ENCODE peak calls at places on chromosomes 3 and 15, in ten cellular contexts. One of them, this sample, is unnamed.

GRCh38 chr3:52784021-52784621 is 6.7 kb downstream of the ITIH1 start:
- DNase-seq in activated CD4-positive, CD25-positive, alpha-beta regulatory T cell treated with anti-CD3 and anti-CD28 coated beads, Interleukin-2, amount 50 U/mL, for 16 hours: no peak
- DNase-seq in Kasumi-1: no peak
- DNase-seq in HS-5: no peak
- DNase-seq in NCI-H1930: no peak
- DNase-seq in tibial artery: no peak
- DNase-seq in lower leg skin: peak
- DNase-seq in GM10248: no peak
- DNase-seq in NCI-H1105 treated with DMSO at 0.1 percent for 48 hours: no peak
- DNase-seq in germinal center: no peak
- DNase-seq in this sample: no peak

GRCh38 chr3:107236661-107237375 is 140.4 kb upstream of the CCDC54 start:
- DNase-seq in NCI-H1930: no peak
- DNase-seq in lower leg skin: no peak
- DNase-seq in activated CD4-positive, CD25-positive, alpha-beta regulatory T cell treated with anti-CD3 and anti-CD28 coated beads, Interleukin-2, amount 50 U/mL, for 16 hours: no peak
- DNase-seq in NCI-H1105 treated with DMSO at 0.1 percent for 48 hours: no peak
- DNase-seq in GM10248: no peak
- DNase-seq in Kasumi-1: no peak
- DNase-seq in germinal center: no peak
- DNase-seq in tibial artery: no peak
- DNase-seq in HS-5: no peak
- DNase-seq in this sample: no peak

GRCh38 chr15:67025719-67026118 is 39.7 kb upstream of the SMAD3 start:
- DNase-seq in lower leg skin: no peak
- DNase-seq in germinal center: no peak
- DNase-seq in NCI-H1105 treated with DMSO at 0.1 percent for 48 hours: peak
- DNase-seq in GM10248: no peak
- DNase-seq in Kasumi-1: peak
- DNase-seq in NCI-H1930: no peak
- DNase-seq in tibial artery: peak
- DNase-seq in activated CD4-positive, CD25-positive, alpha-beta regulatory T cell treated with anti-CD3 and anti-CD28 coated beads, Interleukin-2, amount 50 U/mL, for 16 hours: no peak
- DNase-seq in HS-5: peak
- DNase-seq in this sample: no peak

GRCh38 chr3:31610700-31611275 is 78.1 kb downstream of the STT3B start:
- DNase-seq in lower leg skin: no peak
- DNase-seq in tibial artery: no peak
- DNase-seq in NCI-H1930: no peak
- DNase-seq in HS-5: no peak
- DNase-seq in NCI-H1105 treated with DMSO at 0.1 percent for 48 hours: no peak
- DNase-seq in GM10248: no peak
- DNase-seq in activated CD4-positive, CD25-positive, alpha-beta regulatory T cell treated with anti-CD3 and anti-CD28 coated beads, Interleukin-2, amount 50 U/mL, for 16 hours: no peak
- DNase-seq in Kasumi-1: peak
- DNase-seq in germinal center: peak
- DNase-seq in this sample: no peak

GRCh38 chr3:2635511-2635910 is 474.7 kb downstream of the IL5RA start:
- DNase-seq in Kasumi-1: no peak
- DNase-seq in NCI-H1105 treated with DMSO at 0.1 percent for 48 hours: no peak
- DNase-seq in HS-5: no peak
- DNase-seq in tibial artery: no peak
- DNase-seq in activated CD4-positive, CD25-positive, alpha-beta regulatory T cell treated with anti-CD3 and anti-CD28 coated beads, Interleukin-2, amount 50 U/mL, for 16 hours: no peak
- DNase-seq in GM10248: no peak
- DNase-seq in NCI-H1930: no peak
- DNase-seq in lower leg skin: no peak
- DNase-seq in germinal center: no peak
- DNase-seq in this sample: no peak

GRCh38 chr3:62718515-62719320 is 156.5 kb downstream of the CADPS start:
- DNase-seq in lower leg skin: no peak
- DNase-seq in Kasumi-1: no peak
- DNase-seq in germinal center: no peak
- DNase-seq in tibial artery: no peak
- DNase-seq in HS-5: peak
- DNase-seq in activated CD4-positive, CD25-positive, alpha-beta regulatory T cell treated with anti-CD3 and anti-CD28 coated beads, Interleukin-2, amount 50 U/mL, for 16 hours: no peak
- DNase-seq in GM10248: no peak
- DNase-seq in NCI-H1930: no peak
- DNase-seq in NCI-H1105 treated with DMSO at 0.1 percent for 48 hours: no peak
- DNase-seq in this sample: no peak

GRCh38 chr3:144362126-144362525 is 390.5 kb downstream of the DIPK2A start:
- DNase-seq in germinal center: no peak
- DNase-seq in activated CD4-positive, CD25-positive, alpha-beta regulatory T cell treated with anti-CD3 and anti-CD28 coated beads, Interleukin-2, amount 50 U/mL, for 16 hours: no peak
- DNase-seq in NCI-H1105 treated with DMSO at 0.1 percent for 48 hours: no peak
- DNase-seq in NCI-H1930: no peak
- DNase-seq in tibial artery: no peak
- DNase-seq in lower leg skin: no peak
- DNase-seq in GM10248: no peak
- DNase-seq in Kasumi-1: no peak
- DNase-seq in HS-5: peak
- DNase-seq in this sample: no peak

GRCh38 chr15:72154316-72154715 is 36.1 kb downstream of the SENP8 start:
- DNase-seq in lower leg skin: peak
- DNase-seq in NCI-H1930: no peak
- DNase-seq in tibial artery: no peak
- DNase-seq in activated CD4-positive, CD25-positive, alpha-beta regulatory T cell treated with anti-CD3 and anti-CD28 coated beads, Interleukin-2, amount 50 U/mL, for 16 hours: no peak
- DNase-seq in HS-5: no peak
- DNase-seq in Kasumi-1: no peak
- DNase-seq in NCI-H1105 treated with DMSO at 0.1 percent for 48 hours: no peak
- DNase-seq in GM10248: no peak
- DNase-seq in germinal center: no peak
- DNase-seq in this sample: no peak

GRCh38 chr3:57689367-57690053 is 3.4 kb downstream of the DENND6A start:
- DNase-seq in NCI-H1105 treated with DMSO at 0.1 percent for 48 hours: no peak
- DNase-seq in germinal center: no peak
- DNase-seq in activated CD4-positive, CD25-positive, alpha-beta regulatory T cell treated with anti-CD3 and anti-CD28 coated beads, Interleukin-2, amount 50 U/mL, for 16 hours: no peak
- DNase-seq in tibial artery: no peak
- DNase-seq in Kasumi-1: no peak
- DNase-seq in GM10248: no peak
- DNase-seq in HS-5: no peak
- DNase-seq in NCI-H1930: no peak
- DNase-seq in lower leg skin: no peak
- DNase-seq in this sample: no peak

GRCh38 chr3:190526787-190527767 is 13.2 kb downstream of the IL1RAP start:
- DNase-seq in HS-5: no peak
- DNase-seq in GM10248: no peak
- DNase-seq in lower leg skin: no peak
- DNase-seq in tibial artery: no peak
- DNase-seq in Kasumi-1: no peak
- DNase-seq in germinal center: no peak
- DNase-seq in NCI-H1105 treated with DMSO at 0.1 percent for 48 hours: no peak
- DNase-seq in NCI-H1930: no peak
- DNase-seq in activated CD4-positive, CD25-positive, alpha-beta regulatory T cell treated with anti-CD3 and anti-CD28 coated beads, Interleukin-2, amount 50 U/mL, for 16 hours: no peak
- DNase-seq in this sample: no peak

GRCh38 chr3:194099215-194099614 is 36.7 kb upstream of the HES1 start:
- DNase-seq in tibial artery: no peak
- DNase-seq in lower leg skin: no peak
- DNase-seq in activated CD4-positive, CD25-positive, alpha-beta regulatory T cell treated with anti-CD3 and anti-CD28 coated beads, Interleukin-2, amount 50 U/mL, for 16 hours: no peak
- DNase-seq in germinal center: no peak
- DNase-seq in NCI-H1105 treated with DMSO at 0.1 percent for 48 hours: no peak
- DNase-seq in HS-5: no peak
- DNase-seq in Kasumi-1: no peak
- DNase-seq in GM10248: no peak
- DNase-seq in NCI-H1930: no peak
- DNase-seq in this sample: no peak

This sample was measured in AG04450.